ENCODE peak calls at places on chromosome 13, in six cellular contexts. H is non-pigmented ciliary epithelial cell, V is NCI-H1694, A is uterus, Y is EL, U is SJSA1. X is an unnamed sample.

GRCh38 chr13:52925775-52926285 is 77.4 kb upstream of the PCDH8 start:
- DNase-seq in H (no peak), V (peak; percentile 37), Y (no peak), U (no peak), A (no peak), X (no peak)

GRCh38 chr13:100798739-100799361 is 124.3 kb upstream of the TMTC4 start:
- DNase-seq in Y (no peak), A (no peak), U (no peak), V (no peak), H (no peak), X (no peak)

GRCh38 chr13:70747305-70747704 is 639.1 kb upstream of the KLHL1 start:
- DNase-seq in Y (no peak), H (no peak), U (no peak), A (no peak), V (peak; percentile 50), X (no peak)

GRCh38 chr13:29859971-29860370 is 9.6 kb upstream of the UBL3 start:
- DNase-seq in U (no peak), H (no peak), Y (peak; percentile 89), V (no peak), A (no peak), X (peak; percentile 54)

GRCh38 chr13:113138792-113139551 is 16.4 kb downstream of the F10 start:
- DNase-seq in U (no peak), V (no peak), Y (no peak), A (no peak), H (no peak), X (no peak)

GRCh38 chr13:29581666-29582065 is 13.8 kb downstream of the SLC7A1 start:
- DNase-seq in Y (no peak), U (peak; percentile 38), H (no peak), A (no peak), V (no peak), X (no peak)

GRCh38 chr13:46698910-46699460 is 98.0 kb downstream of the ESD start:
- DNase-seq in A (no peak), V (no peak), H (no peak), U (peak; percentile 53), Y (no peak), X (no peak)

GRCh38 chr13:24629320-24629719 is 50.9 kb upstream of the ATP12A start:
- DNase-seq in A (no peak), Y (no peak), V (no peak), H (no peak), U (peak; percentile 10), X (no peak)

GRCh38 chr13:76889254-76889653 is 3.0 kb upstream of the KCTD12 start:
- DNase-seq in Y (no peak), A (no peak), V (no peak), H (no peak), U (no peak), X (no peak)

GRCh38 chr13:79837741-79838450 is 356.9 kb downstream of the NDFIP2 start:
- DNase-seq in V (no peak), H (peak; percentile 30), Y (peak; percentile 75), A (no peak), U (peak; percentile 82), X (peak; percentile 17)

GRCh38 chr13:110124201-110124600 is 182.8 kb downstream of the COL4A1 start:
- DNase-seq in H (no peak), Y (no peak), U (no peak), A (no peak), V (no peak), X (no peak)

GRCh38 chr13:24649685-24650038 is 30.5 kb upstream of the ATP12A start:
- DNase-seq in Y (no peak), A (no peak), U (no peak), H (no peak), V (no peak), X (no peak)

GRCh38 chr13:80502359-80502758 is 161.4 kb upstream of the SPRY2 start:
- DNase-seq in V (no peak), U (no peak), A (no peak), Y (no peak), H (no peak), X (no peak)

GRCh38 chr13:110872768-110873638 is 41.9 kb downstream of the ANKRD10 start:
- DNase-seq in V (no peak), A (no peak), U (no peak), Y (no peak), H (no peak), X (no peak)

GRCh38 chr13:37753776-37754175 is 115.8 kb downstream of the TRPC4 start:
- DNase-seq in V (no peak), U (no peak), A (no peak), Y (no peak), H (no peak), X (no peak)

GRCh38 chr13:38350114-38350617 is 515 bp downstream of the UFM1 start:
- DNase-seq in A (no peak), H (no peak), U (no peak), V (no peak), Y (peak; percentile 49), X (peak; percentile 40)

GRCh38 chr13:91400094-91400462 is 1.7 kb downstream of the GPC5 start:
- DNase-seq in U (no peak), A (no peak), V (no peak), Y (no peak), H (no peak), X (no peak)

GRCh38 chr13:36724141-36724540 is 50.3 kb downstream of the SERTM1 start:
- DNase-seq in Y (no peak), U (no peak), H (no peak), A (no peak), V (no peak), X (no peak)

GRCh38 chr13:83765796-83766195 is 116.5 kb downstream of the SLITRK1 start:
- DNase-seq in A (no peak), Y (no peak), U (no peak), V (no peak), H (no peak), X (no peak)

GRCh38 chr13:113490496-113491417 is at the start of gene DCUN1D2:
- DNase-seq in Y (peak; percentile 96), U (peak; percentile 96), V (peak; percentile 39), H (peak; percentile 58), A (peak; percentile 93), X (peak; percentile 89)

GRCh38 chr13:72952529-72953141 is 106.2 kb upstream of the KLF5 start:
- DNase-seq in U (no peak), A (no peak), Y (no peak), V (no peak), H (no peak), X (peak; percentile 19)

GRCh38 chr13:97429681-97430081 is 4.3 kb upstream of the RAP2A start:
- DNase-seq in Y (peak; percentile 38), H (no peak), V (no peak), A (no peak), U (no peak), X (no peak)

GRCh38 chr13:103510007-103510406 is 443.8 kb upstream of the SLC10A2 start:
- DNase-seq in A (no peak), V (no peak), Y (no peak), U (no peak), H (no peak), X (no peak)

GRCh38 chr13:49404621-49405020 is 39.2 kb downstream of the CAB39L start:
- DNase-seq in H (no peak), U (no peak), Y (no peak), V (no peak), A (no peak), X (no peak)